ENCODE peak calls at places on chromosomes 2 and 18, in ten cellular contexts. B is lower lobe of right lung, S is endothelial cell of umbilical vein, V is cardiac muscle cell, O is spleen, A is GM23248, K is psoas muscle, N is DND-41, X is mesendoderm, Q is fibroblast of lung. D is an unnamed sample. For H3K27me3, the result is how much of the 10 kb centered on the place peaks cover.

GRCh38 chr2:235106874-235107639 is 155.2 kb downstream of the SH3BP4 start:
- DNase-seq in V (peak), O (no peak), N (peak), A (peak), K (peak), S (peak), B (no peak), Q (peak), X (peak), D (peak)

GRCh38 chr2:159797468-159798375 is at the start of gene CD302:
- DNase-seq in N (no peak), A (peak), O (peak), Q (peak), S (peak), V (peak), X (peak), K (peak), B (peak), D (peak)

GRCh38 chr2:196500686-196501431 is 138.7 kb upstream of the CCDC150 start:
- DNase-seq in O (no peak), V (no peak), X (peak), Q (no peak), A (peak), S (no peak), N (no peak), B (no peak), K (no peak), D (peak)

GRCh38 chr2:134954065-134954464 is 35.4 kb downstream of the CCNT2 start:
- DNase-seq in X (no peak), A (no peak), N (no peak), V (no peak), B (no peak), K (no peak), O (no peak), S (no peak), Q (no peak), D (no peak)

GRCh38 chr2:181483876-181484275 is 26.7 kb downstream of the ITGA4 start:
- DNase-seq in A (no peak), V (no peak), X (no peak), S (no peak), Q (no peak), N (no peak), K (no peak), B (no peak), O (no peak), D (no peak)

GRCh38 chr2:70854416-70854815 is 18.8 kb upstream of the CD207 start:
- DNase-seq in N (no peak), A (no peak), X (no peak), V (no peak), B (no peak), K (no peak), O (no peak), Q (no peak), S (no peak), D (no peak)

GRCh38 chr2:235614900-235615712 is 121.3 kb downstream of the AGAP1 start:
- DNase-seq in S (peak), V (no peak), Q (peak), B (no peak), N (no peak), K (peak), X (no peak), O (no peak), A (peak), D (peak)

GRCh38 chr2:194079989-194080388 is 1577.0 kb upstream of the SLC39A10 start:
- DNase-seq in X (no peak), K (no peak), S (no peak), A (no peak), V (no peak), O (no peak), B (no peak), Q (no peak), N (no peak), D (no peak)

GRCh38 chr2:111072220-111072871 is 48.4 kb upstream of the BCL2L11 start:
- DNase-seq in Q (peak), N (no peak), A (peak), B (no peak), S (peak), K (no peak), V (no peak), X (no peak), O (no peak), D (peak)

GRCh38 chr2:211401328-211401727 is 844.9 kb downstream of the CPS1 start:
- DNase-seq in Q (no peak), B (no peak), V (no peak), O (no peak), N (no peak), S (no peak), K (no peak), A (no peak), X (no peak), D (no peak)

GRCh38 chr2:219798430-219798829 is 171.0 kb downstream of the SLC4A3 start:
- DNase-seq in Q (no peak), N (no peak), S (no peak), B (no peak), V (no peak), X (no peak), O (no peak), A (peak), K (no peak), D (no peak)

GRCh38 chr18:10519366-10519765 is 6.5 kb upstream of the NAPG start:
- DNase-seq in S (no peak), X (no peak), V (no peak), B (no peak), Q (no peak), N (no peak), O (no peak), A (peak), K (no peak), D (no peak)

GRCh38 chr2:63834401-63834800 is 7.3 kb upstream of the UGP2 start:
- DNase-seq in K (no peak), V (no peak), X (no peak), A (no peak), Q (no peak), S (no peak), N (no peak), O (no peak), B (no peak), D (no peak)

GRCh38 chr2:165868211-165868610 is 74.2 kb upstream of the GALNT3 start:
- DNase-seq in Q (peak), S (peak), X (no peak), A (peak), V (no peak), O (no peak), K (no peak), N (no peak), B (no peak), D (peak)

GRCh38 chr2:86441789-86442641 is 844 bp downstream of the KDM3A start:
- DNase-seq in O (peak), Q (peak), K (peak), N (peak), X (peak), A (peak), B (peak), V (peak), S (peak), D (peak)

GRCh38 chr2:146081459-146081858 is 1561.5 kb upstream of the ZEB2 start:
- DNase-seq in K (no peak), S (no peak), O (no peak), N (no peak), B (no peak), Q (no peak), A (no peak), V (no peak), X (no peak), D (no peak)

GRCh38 chr2:10126627-10127026 is 4.1 kb downstream of the RRM2 start:
- DNase-seq in X (no peak), K (no peak), N (no peak), Q (peak), S (peak), V (no peak), O (peak), B (no peak), A (no peak), D (peak)

GRCh38 chr18:60975419-60975818 is 357.8 kb upstream of the CDH20 start:
- DNase-seq in Q (no peak), N (no peak), K (no peak), A (peak), O (no peak), V (no peak), S (no peak), X (peak), B (no peak), D (no peak)

GRCh38 chr2:239245872-239246701 is 154.7 kb downstream of the HDAC4 start:
- DNase-seq in O (peak), B (no peak), X (no peak), N (no peak), V (no peak), S (no peak), K (peak), A (no peak), Q (no peak), D (no peak)

DNA sequence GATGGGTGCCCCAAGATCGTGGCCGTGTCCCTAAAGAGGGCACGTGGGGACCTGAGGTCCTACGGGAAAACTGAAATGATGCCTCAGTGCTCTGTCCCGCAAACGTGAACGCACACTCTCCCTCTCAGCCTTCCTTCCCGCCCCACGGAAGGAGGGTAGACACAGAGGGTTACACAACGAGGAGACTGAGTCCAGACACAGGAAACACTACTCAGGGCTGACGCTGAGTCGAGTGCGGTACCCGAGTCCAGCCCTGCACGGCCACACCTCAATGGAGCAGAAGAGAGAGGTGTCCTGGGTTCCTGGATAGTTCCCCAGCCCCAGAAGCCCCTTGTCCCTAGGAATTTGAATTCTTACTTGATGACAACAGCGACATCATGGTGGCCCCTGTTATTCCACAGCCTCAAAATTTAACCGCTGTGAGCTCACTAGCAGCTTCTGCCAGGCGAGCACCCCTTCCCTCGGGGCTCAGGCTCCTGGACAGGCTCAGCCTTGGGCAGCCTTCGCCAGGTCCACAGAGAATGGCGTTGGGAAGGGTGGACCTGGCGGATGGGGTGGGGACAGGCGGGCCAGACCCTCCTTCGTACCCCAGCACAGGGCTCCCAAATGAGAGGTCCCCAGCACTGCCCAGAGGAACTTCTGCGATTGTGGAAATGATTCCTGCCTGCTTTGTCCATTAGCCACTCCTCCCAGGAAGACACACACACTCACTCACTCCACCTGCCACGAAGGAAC is 980 bp upstream of the RNPEPL1 start:
- DNase-seq in S (peak), X (no peak), B (peak), V (no peak), N (peak), K (peak), Q (no peak), A (peak), O (peak), D (no peak)
- H3K4me3 ChIP-seq in S (peak), X (no peak), B (peak), V (peak), N (peak), K (peak), Q (peak), A (peak), O (peak), D (peak)

DNA sequence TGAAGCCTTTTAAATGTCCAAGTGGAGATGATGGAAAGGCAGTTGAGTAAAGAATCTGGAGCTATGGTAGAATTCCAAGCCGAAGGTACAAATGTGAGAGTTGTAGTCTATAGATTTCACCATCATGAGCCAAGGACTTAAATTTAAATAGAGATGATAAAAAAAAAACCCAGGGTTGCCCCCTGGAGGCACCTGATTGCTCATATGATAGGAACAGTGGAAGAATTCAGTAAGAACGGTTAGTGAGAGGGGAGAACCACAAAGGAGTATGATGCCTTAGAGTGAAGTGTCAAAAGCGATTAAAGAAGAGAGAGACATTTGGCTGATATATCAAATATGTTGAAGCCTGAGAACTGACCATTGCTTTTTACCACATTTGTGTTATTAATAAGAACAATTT is 11.9 kb downstream of the NYAP2 start:
- DNase-seq in X (peak), O (no peak), S (no peak), N (no peak), A (no peak), Q (no peak), V (no peak), K (no peak), B (no peak), D (no peak)
- H3K27me3 ChIP-seq in X (under half), O (under half), S (under half), N (under half), A (under half), Q (under half), V (under half), K (under half), B (under half), D (under half)

DNA sequence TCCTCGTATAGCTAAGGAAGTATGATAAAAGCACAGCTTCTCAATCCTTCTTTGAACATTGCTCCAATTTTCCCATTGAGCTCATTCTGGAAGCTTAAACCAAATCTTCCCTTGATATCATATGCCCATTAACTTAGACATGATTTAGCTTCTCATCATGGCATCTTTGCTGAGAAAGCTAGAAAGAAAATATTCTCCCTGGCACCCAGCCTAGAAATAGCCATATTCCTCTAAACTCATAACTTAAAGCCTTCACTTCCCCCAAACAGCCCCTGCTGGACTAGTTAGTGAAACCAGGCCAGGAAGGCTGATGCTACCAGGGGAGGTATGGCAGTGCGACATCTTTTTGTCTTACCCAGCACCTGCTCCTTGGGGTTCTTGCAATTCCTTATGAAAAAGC is 4.3 kb downstream of the AAK1 start:
- DNase-seq in X (no peak), V (no peak), B (no peak), K (no peak), S (no peak), A (no peak), O (no peak), Q (peak), N (no peak), D (peak)
- H3K4me3 ChIP-seq in X (no peak), V (no peak), B (no peak), K (peak), S (no peak), A (no peak), O (no peak), Q (no peak), N (peak), D (peak)

DNA sequence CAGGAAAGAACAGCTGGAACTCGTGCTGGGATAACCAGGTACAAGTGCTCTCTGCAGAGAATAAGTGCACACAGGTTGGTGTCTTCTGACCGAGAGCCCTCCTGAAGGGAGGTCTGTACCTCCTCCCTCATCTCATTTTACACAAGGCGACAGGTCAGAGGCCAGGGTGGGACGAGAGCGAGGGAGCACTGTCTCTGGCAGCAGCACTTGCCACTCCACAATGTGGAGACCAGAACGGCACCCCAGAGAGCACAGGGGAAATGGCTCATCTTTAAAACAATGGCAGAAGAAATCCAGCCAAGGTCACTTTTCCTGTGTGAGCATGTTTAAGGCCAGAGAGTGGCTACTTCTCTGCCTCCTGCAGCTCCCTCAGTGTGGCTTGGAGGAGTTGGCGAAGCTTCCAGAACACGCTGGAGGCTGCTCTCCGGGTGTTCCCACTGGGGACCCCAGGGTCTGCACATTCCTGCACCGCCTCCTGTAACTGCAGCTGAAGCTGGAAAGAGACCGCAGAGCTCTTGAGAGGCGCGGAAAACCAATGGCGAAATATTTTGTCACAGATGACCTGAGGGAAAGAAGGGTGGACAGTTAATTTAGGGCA is 20.9 kb downstream of the DIPK1C start:
- DNase-seq in Q (no peak), O (no peak), B (no peak), S (no peak), A (no peak), N (no peak), V (no peak), K (peak), X (no peak), D (no peak)
- H3K27me3 ChIP-seq in Q (under half), O (under half), B (under half), S (under half), A (under half), N (under half), V (under half), K (under half), X (under half), D (under half)

GRCh38 chr2:28321426-28321825 is 71.2 kb upstream of the FOSL2 start:
- DNase-seq in K (no peak), N (no peak), Q (no peak), X (peak), B (no peak), A (no peak), O (no peak), V (no peak), S (no peak), D (peak)
- H3K4me3 ChIP-seq in K (no peak), N (no peak), Q (no peak), X (no peak), B (no peak), A (no peak), O (no peak), V (no peak), S (no peak), D (no peak)

DNA sequence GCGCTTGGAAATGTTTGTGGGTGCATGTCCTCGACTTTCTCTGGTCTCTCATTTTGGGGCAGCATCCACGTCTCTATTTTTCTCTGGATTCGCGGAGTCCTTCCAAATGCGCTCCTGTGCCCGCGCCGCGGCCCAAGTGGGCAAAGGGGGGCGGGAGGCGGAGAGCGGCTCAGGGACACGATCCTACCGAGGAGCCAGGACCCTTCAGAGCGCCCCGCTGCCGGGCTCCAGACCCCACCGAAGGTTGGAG is 990 bp downstream of the EPAS1 start:
- DNase-seq in S (no peak), A (peak), N (no peak), K (no peak), Q (no peak), O (no peak), X (no peak), V (no peak), B (no peak), D (peak)
- H3K27me3 ChIP-seq in S (under half), A (under half), N (under half), K (under half), Q (under half), O (half or more), X (under half), V (half or more), B (under half), D (under half)

DNA sequence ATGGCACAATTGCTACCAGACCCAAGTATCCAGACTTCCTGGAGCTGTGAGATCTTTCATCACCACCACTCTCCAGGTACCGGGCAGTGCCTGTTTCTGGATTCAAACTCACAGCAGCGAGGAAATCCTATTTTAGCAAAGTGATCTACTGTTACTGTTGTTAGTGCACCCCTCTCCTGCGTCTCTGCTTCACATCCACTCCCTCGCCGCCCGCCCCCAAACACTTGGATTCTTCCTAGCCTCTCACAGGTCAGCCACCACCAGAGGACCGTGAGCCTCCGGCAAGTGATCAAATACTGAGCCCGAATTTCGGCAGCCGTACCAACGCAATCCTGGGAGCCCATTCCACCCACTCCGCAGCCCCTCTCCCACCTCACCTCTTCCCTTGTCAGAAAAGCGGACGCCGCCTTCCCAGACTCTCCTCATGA is 519 bp downstream of the METTL4 start:
- DNase-seq in Q (peak), B (peak), A (peak), V (peak), S (no peak), N (peak), K (peak), X (peak), O (peak), D (peak)
- H3K4me3 ChIP-seq in Q (peak), B (peak), A (peak), V (peak), S (peak), N (peak), K (peak), X (peak), O (peak), D (peak)

D was measured in adipocyte.